ENCODE peak calls at places on chromosomes 11 and 22, in ten cellular contexts. G is mesendoderm, D is mammary epithelial cell, H is MM.1S, N is SK-N-SH, L is astrocyte, F is GM23248, W is fibroblast of lung, P is neural progenitor cell, I is endothelial cell of umbilical vein. Q is an unnamed sample.

GRCh38 chr11:37109205-37109585 is 511.2 kb upstream of the RAG2 start:
- DNase-seq in G (no peak), D (peak; percentile 12), H (no peak), N (no peak), L (peak; percentile 34), F (no peak), W (peak; percentile 47), P (no peak), I (no peak), Q (no peak)

GRCh38 chr11:111523343-111523742 is 8.8 kb downstream of the HOATZ start:
- DNase-seq in G (no peak), D (no peak), H (no peak), N (no peak), L (no peak), F (no peak), W (no peak), P (no peak), I (no peak), Q (no peak)

GRCh38 chr11:44825058-44825795 is 98.5 kb downstream of the TSPAN18 start:
- DNase-seq in G (peak; percentile 42), D (no peak), H (no peak), N (no peak), L (no peak), F (no peak), W (no peak), P (no peak), I (no peak), Q (no peak)

GRCh38 chr11:88538088-88538487 is 200.6 kb upstream of the CTSC start:
- DNase-seq in G (no peak), D (peak; percentile 76), H (no peak), N (no peak), L (peak; percentile 21), F (peak; percentile 78), W (peak; percentile 38), P (no peak), I (peak; percentile 42), Q (no peak)

GRCh38 chr22:31127181-31127772 is 4.5 kb downstream of the INPP5J start:
- DNase-seq in G (peak; percentile 83), D (no peak), H (no peak), N (no peak), L (no peak), F (peak; percentile 13), W (no peak), P (no peak), I (no peak), Q (peak; percentile 95)

GRCh38 chr11:113006916-113007445 is 45.8 kb downstream of the NCAM1 start:
- DNase-seq in G (no peak), D (no peak), H (no peak), N (no peak), L (peak; percentile 22), F (no peak), W (peak; percentile 35), P (peak; percentile 62), I (no peak), Q (no peak)

GRCh38 chr11:36292311-36292722 is 3.1 kb upstream of the COMMD9 start:
- DNase-seq in G (peak; percentile 55), D (peak; percentile 40), H (peak; percentile 61), N (peak; percentile 71), L (peak; percentile 20), F (peak; percentile 67), W (peak; percentile 31), P (peak; percentile 47), I (peak; percentile 46), Q (peak; percentile 82)

GRCh38 chr22:19115628-19116027 is 6.6 kb downstream of the DGCR2 start:
- DNase-seq in G (no peak), D (no peak), H (no peak), N (no peak), L (no peak), F (no peak), W (no peak), P (no peak), I (no peak), Q (peak; percentile 77)

GRCh38 chr22:36377022-36377631 is 10.6 kb downstream of the MYH9 start:
- DNase-seq in G (no peak), D (no peak), H (peak; percentile 81), N (no peak), L (no peak), F (no peak), W (no peak), P (no peak), I (no peak), Q (no peak)

GRCh38 chr11:44203270-44204043 is 106.5 kb downstream of the ALX4 start:
- DNase-seq in G (no peak), D (no peak), H (no peak), N (no peak), L (no peak), F (no peak), W (no peak), P (no peak), I (no peak), Q (no peak)

GRCh38 chr22:48249721-48250268 is 1487.3 kb downstream of the TBC1D22A start:
- DNase-seq in G (no peak), D (no peak), H (no peak), N (no peak), L (no peak), F (no peak), W (no peak), P (no peak), I (no peak), Q (no peak)
- H3K9ac ChIP-seq in G (no peak overlapping the region), D (no peak overlapping the region), H (no peak overlapping the region), N (no peak overlapping the region), L (no peak overlapping the region), F (no peak overlapping the region), W (no peak overlapping the region), P (no peak overlapping the region), I (no peak overlapping the region), Q (no peak overlapping the region)

GRCh38 chr11:72759468-72759867 is 7.3 kb upstream of the ARAP1 start:
- DNase-seq in G (no peak), D (no peak), H (no peak), N (no peak), L (peak; percentile 20), F (no peak), W (peak; percentile 24), P (no peak), I (no peak), Q (no peak)

GRCh38 chr11:72760543-72761400 is 8.6 kb upstream of the ARAP1 start:
- DNase-seq in G (peak; percentile 38), D (no peak), H (no peak), N (no peak), L (peak; percentile 83), F (peak; percentile 69), W (peak; percentile 87), P (no peak), I (no peak), Q (no peak)

GRCh38 chr11:72755794-72756285 is 3.6 kb upstream of the ARAP1 start:
- DNase-seq in G (no peak), D (no peak), H (no peak), N (no peak), L (no peak), F (no peak), W (no peak), P (no peak), I (no peak), Q (no peak)

GRCh38 chr11:72758304-72758689 is 6.1 kb upstream of the ARAP1 start:
- DNase-seq in G (peak; percentile 40), D (no peak), H (no peak), N (no peak), L (peak; percentile 83), F (peak; percentile 30), W (peak; percentile 89), P (no peak), I (no peak), Q (no peak)

DNA sequence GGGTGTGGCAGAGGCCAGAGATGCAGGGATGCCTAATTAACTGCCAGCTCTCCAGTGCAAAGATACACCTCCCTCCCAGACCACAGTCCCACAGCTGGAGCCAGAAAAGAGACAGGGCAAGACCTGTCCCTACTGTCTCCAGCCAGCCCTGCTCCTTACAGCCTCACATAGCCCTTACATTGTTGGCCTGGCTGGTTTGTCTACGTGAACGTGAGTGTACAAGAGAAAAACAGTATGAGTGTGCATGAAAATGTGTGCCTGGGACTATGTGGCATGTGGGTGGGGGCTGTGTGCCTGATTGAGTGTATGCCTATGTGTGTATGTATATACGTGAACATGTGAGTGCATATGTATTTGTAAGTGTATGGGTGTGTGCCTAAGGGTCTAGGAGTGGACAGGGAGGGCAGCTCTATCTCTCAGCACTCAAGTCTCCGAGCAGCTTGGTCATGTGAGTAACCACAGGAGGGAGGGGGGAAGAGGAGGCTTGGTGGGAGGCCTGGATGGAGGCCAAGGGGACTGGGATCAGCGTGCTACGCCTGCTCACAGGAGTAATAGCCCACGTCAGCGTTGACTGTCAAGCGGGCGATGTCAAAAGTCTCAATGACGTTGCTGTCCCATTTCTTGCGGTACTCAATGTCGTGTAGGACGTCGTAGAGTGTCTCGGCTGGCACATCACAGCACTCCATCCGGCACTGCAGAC is 6.6 kb upstream of the ARAP1 start:
- DNase-seq in G (no peak), D (no peak), H (no peak), N (peak; percentile 46), L (peak; percentile 93), F (no peak), W (peak; percentile 93), P (no peak), I (no peak), Q (no peak)
- H3K9ac ChIP-seq in G (no peak overlapping the region), D (no peak overlapping the region), H (no peak overlapping the region), N (no peak overlapping the region), L (peak overlapping the region; percentile 80), F (no peak overlapping the region), W (no peak overlapping the region), P (no peak overlapping the region), I (no peak overlapping the region), Q (no peak overlapping the region)

GRCh38 chr11:10909141-10909883 is 51.5 kb upstream of the ZBED5 start:
- DNase-seq in G (no peak), D (peak; percentile 69), H (no peak), N (no peak), L (peak; percentile 58), F (peak; percentile 79), W (peak; percentile 72), P (no peak), I (no peak), Q (no peak)
- H3K9ac ChIP-seq in G (no peak overlapping the region), D (no peak overlapping the region), H (no peak overlapping the region), N (no peak overlapping the region), L (peak overlapping the region; percentile 43), F (peak overlapping the region; percentile 14), W (no peak overlapping the region), P (no peak overlapping the region), I (no peak overlapping the region), Q (no peak overlapping the region)

GRCh38 chr11:15971215-15971546 is 385.2 kb downstream of the SOX6 start:
- DNase-seq in G (no peak), D (no peak), H (no peak), N (no peak), L (no peak), F (no peak), W (no peak), P (no peak), I (no peak), Q (no peak)

GRCh38 chr11:15969281-15969680 is 387.1 kb downstream of the SOX6 start:
- DNase-seq in G (peak; percentile 68), D (peak; percentile 87), H (peak; percentile 85), N (no peak), L (peak; percentile 83), F (peak; percentile 86), W (peak; percentile 86), P (no peak), I (peak; percentile 85), Q (no peak)

GRCh38 chr11:15968461-15969130 is 387.8 kb downstream of the SOX6 start:
- DNase-seq in G (peak; percentile 27), D (peak; percentile 22), H (no peak), N (no peak), L (no peak), F (no peak), W (no peak), P (peak; percentile 24), I (no peak), Q (no peak)

GRCh38 chr11:15969701-15970329 is 386.5 kb downstream of the SOX6 start:
- DNase-seq in G (no peak), D (peak; percentile 97), H (no peak), N (no peak), L (peak; percentile 81), F (peak; percentile 84), W (peak; percentile 82), P (no peak), I (no peak), Q (no peak)

GRCh38 chr11:15970506-15971214 is 385.7 kb downstream of the SOX6 start:
- DNase-seq in G (no peak), D (peak; percentile 29), H (no peak), N (no peak), L (no peak), F (no peak), W (no peak), P (no peak), I (no peak), Q (no peak)
- H3K9ac ChIP-seq in G (no peak overlapping the region), D (peak overlapping the region; percentile 70), H (no peak overlapping the region), N (no peak overlapping the region), L (no peak overlapping the region), F (no peak overlapping the region), W (no peak overlapping the region), P (no peak overlapping the region), I (no peak overlapping the region), Q (no peak overlapping the region)

Q was measured in Karpas-422.